ENCODE peak calls at places on chromosomes 1 and 21, in five cellular contexts. L, K, C, U and H are unnamed samples.

GRCh38 chr1:151881479-151881878 is 27.8 kb downstream of the THEM4 start:
- DNase-seq in C (no peak), U (no peak), K (no peak), L (no peak), H (no peak)

GRCh38 chr1:75672528-75673393 is 51.7 kb upstream of the ACADM start:
- DNase-seq in K (peak), U (peak), C (peak), L (peak), H (no peak)

GRCh38 chr1:151060241-151061011 is at the start of gene MLLT11:
- DNase-seq in C (peak), U (peak), L (peak), K (no peak), H (peak)

GRCh38 chr1:2003564-2004131 is at the start of gene CFAP74:
- DNase-seq in U (peak), C (peak), L (peak), K (no peak), H (peak)

GRCh38 chr21:14143999-14144398 is 66.8 kb downstream of the LIPI start:
- DNase-seq in L (no peak), C (no peak), K (no peak), U (no peak), H (no peak)

GRCh38 chr1:53500184-53501064 is 41.2 kb downstream of the DMRTB1 start:
- DNase-seq in L (no peak), U (no peak), C (peak), K (no peak), H (no peak)

GRCh38 chr21:37429356-37429755 is 62.8 kb downstream of the DYRK1A start:
- DNase-seq in K (no peak), U (peak), L (no peak), C (no peak), H (no peak)

GRCh38 chr1:1021010-1021845 is 1.3 kb downstream of the AGRN start:
- DNase-seq in L (peak), U (peak), K (no peak), C (peak), H (no peak)

GRCh38 chr1:96944743-96945142 is 223.2 kb downstream of the PTBP2 start:
- DNase-seq in K (no peak), U (no peak), C (peak), L (no peak), H (no peak)

GRCh38 chr1:3409737-3410434 is 44.6 kb upstream of the ARHGEF16 start:
- DNase-seq in L (peak), U (peak), K (no peak), C (peak), H (no peak)

GRCh38 chr1:29122662-29122986 is 1.1 kb downstream of the TMEM200B start:
- DNase-seq in U (peak), L (peak), K (peak), C (peak), H (peak)

GRCh38 chr1:121458291-121459048 is 273.7 kb downstream of the SRGAP2C start:
- DNase-seq in K (no peak), L (no peak), C (peak), U (no peak), H (no peak)

GRCh38 chr1:172320723-172321122 is 99.8 kb upstream of the C1orf105 start:
- DNase-seq in C (peak), U (no peak), L (peak), K (no peak), H (no peak)

GRCh38 chr1:40153073-40153770 is 8.0 kb upstream of the RLF start:
- DNase-seq in K (peak), U (peak), L (peak), C (peak), H (peak)

GRCh38 chr1:109468903-109469302 is 2.6 kb downstream of the SYPL2 start:
- DNase-seq in C (no peak), K (no peak), U (no peak), L (no peak), H (no peak)

GRCh38 chr1:228145498-228146425 is 4.0 kb upstream of the GJC2 start:
- DNase-seq in U (no peak), C (no peak), K (no peak), L (no peak), H (no peak)

GRCh38 chr1:22975694-22976093 is 3.0 kb upstream of the LACTBL1 start:
- DNase-seq in U (peak), C (peak), K (no peak), L (peak), H (no peak)

GRCh38 chr21:37472581-37472980 is 106.0 kb downstream of the DYRK1A start:
- DNase-seq in K (no peak), U (no peak), L (no peak), C (no peak), H (no peak)

GRCh38 chr1:91130256-91130985 is 108.6 kb upstream of the ZNF644 start:
- DNase-seq in L (no peak), C (no peak), U (no peak), K (peak), H (no peak)

GRCh38 chr21:30251781-30252180 is 31.0 kb downstream of the KRTAP24-1 start:
- DNase-seq in U (no peak), L (no peak), C (no peak), K (no peak), H (no peak)

GRCh38 chr1:34192621-34193020 is 15.9 kb downstream of the C1orf94 start:
- DNase-seq in L (no peak), U (peak), C (no peak), K (no peak), H (no peak)

GRCh38 chr1:187691439-187691838 is 862.7 kb downstream of the PLA2G4A start:
- DNase-seq in K (no peak), U (no peak), C (peak), L (peak), H (no peak)

GRCh38 chr1:156502396-156502748 is 1.8 kb upstream of the MEF2D start:
- DNase-seq in L (no peak), K (no peak), C (peak), U (no peak), H (no peak)

GRCh38 chr1:225824522-225824921 is 14.6 kb downstream of the EPHX1 start:
- DNase-seq in L (no peak), K (no peak), U (no peak), C (no peak), H (no peak)

GRCh38 chr1:168365719-168366474 is 85.2 kb downstream of the TBX19 start:
- DNase-seq in C (no peak), L (no peak), U (peak), K (no peak), H (no peak)

GRCh38 chr1:237613984-237614383 is 276.7 kb downstream of the ZP4 start:
- DNase-seq in U (no peak), K (no peak), L (no peak), C (no peak), H (no peak)

GRCh38 chr21:35398366-35398982 is 349.4 kb upstream of the RUNX1 start:
- DNase-seq in U (no peak), K (no peak), C (peak), L (peak), H (no peak)

GRCh38 chr1:29599071-29599470 is 362.7 kb downstream of the PTPRU start:
- DNase-seq in U (no peak), K (no peak), L (no peak), C (no peak), H (no peak)

GRCh38 chr1:196660912-196661311 is 9.1 kb downstream of the CFH start:
- DNase-seq in L (peak), C (peak), U (peak), K (no peak), H (peak)

GRCh38 chr1:227526524-227526923 is 36.8 kb upstream of the ZNF678 start:
- DNase-seq in U (no peak), C (no peak), K (no peak), L (no peak), H (no peak)

GRCh38 chr1:232263452-232263851 is 366.5 kb downstream of the SIPA1L2 start:
- DNase-seq in U (no peak), C (no peak), K (no peak), L (no peak), H (no peak)
- H3K23ac ChIP-seq in U (no peak), C (no peak), K (no peak), L (no peak), H (no peak)

GRCh38 chr1:31702836-31703404 is 897 bp downstream of the COL16A1 start:
- DNase-seq in L (peak), C (no peak), K (peak), U (no peak), H (no peak)
- H3K23ac ChIP-seq in L (peak), C (no peak), K (no peak), U (no peak), H (peak)

DNA sequence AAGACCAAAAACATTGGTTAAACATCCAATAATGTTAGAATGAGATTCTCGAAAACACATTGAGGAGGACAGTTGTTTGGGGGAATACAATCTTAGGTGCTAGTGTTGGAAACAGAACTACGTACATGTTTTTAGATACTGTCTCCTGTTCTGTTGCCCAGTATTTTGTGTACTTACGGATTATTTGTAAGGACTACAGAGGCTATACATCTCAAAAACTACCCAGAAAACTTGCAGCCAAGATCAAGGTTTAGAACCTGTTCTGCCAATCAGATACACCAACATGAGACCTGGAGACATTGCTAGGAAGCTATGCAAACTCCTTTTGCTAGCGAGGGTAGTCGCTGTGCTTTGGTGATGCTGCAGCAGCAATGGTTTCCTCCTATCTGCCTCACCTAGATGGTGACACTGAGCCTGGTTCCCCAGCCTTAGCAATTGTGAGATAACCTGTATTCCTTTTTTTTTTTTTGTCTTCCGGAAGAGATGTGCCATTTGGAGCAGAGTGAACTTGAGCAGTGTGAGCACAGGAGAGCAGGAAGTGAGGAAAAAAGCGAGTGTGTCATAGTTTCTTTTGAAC is 21.8 kb downstream of the YBX1 start:
- DNase-seq in U (no peak), K (no peak), L (no peak), C (no peak), H (no peak)
- H3K23ac ChIP-seq in U (no peak), K (no peak), L (no peak), C (no peak), H (no peak)

GRCh38 chr21:42179316-42179715 is 39.6 kb upstream of the ABCG1 start:
- DNase-seq in L (no peak), U (no peak), K (no peak), C (no peak), H (no peak)

GRCh38 chr21:42182713-42183371 is 36.1 kb upstream of the ABCG1 start:
- DNase-seq in K (no peak), C (no peak), L (no peak), U (no peak), H (no peak)

GRCh38 chr21:42186591-42186990 is 32.3 kb upstream of the ABCG1 start:
- DNase-seq in L (no peak), U (no peak), C (no peak), K (no peak), H (no peak)

GRCh38 chr21:42187976-42188653 is 30.8 kb upstream of the ABCG1 start:
- DNase-seq in L (no peak), U (no peak), K (no peak), C (no peak), H (no peak)

DNA sequence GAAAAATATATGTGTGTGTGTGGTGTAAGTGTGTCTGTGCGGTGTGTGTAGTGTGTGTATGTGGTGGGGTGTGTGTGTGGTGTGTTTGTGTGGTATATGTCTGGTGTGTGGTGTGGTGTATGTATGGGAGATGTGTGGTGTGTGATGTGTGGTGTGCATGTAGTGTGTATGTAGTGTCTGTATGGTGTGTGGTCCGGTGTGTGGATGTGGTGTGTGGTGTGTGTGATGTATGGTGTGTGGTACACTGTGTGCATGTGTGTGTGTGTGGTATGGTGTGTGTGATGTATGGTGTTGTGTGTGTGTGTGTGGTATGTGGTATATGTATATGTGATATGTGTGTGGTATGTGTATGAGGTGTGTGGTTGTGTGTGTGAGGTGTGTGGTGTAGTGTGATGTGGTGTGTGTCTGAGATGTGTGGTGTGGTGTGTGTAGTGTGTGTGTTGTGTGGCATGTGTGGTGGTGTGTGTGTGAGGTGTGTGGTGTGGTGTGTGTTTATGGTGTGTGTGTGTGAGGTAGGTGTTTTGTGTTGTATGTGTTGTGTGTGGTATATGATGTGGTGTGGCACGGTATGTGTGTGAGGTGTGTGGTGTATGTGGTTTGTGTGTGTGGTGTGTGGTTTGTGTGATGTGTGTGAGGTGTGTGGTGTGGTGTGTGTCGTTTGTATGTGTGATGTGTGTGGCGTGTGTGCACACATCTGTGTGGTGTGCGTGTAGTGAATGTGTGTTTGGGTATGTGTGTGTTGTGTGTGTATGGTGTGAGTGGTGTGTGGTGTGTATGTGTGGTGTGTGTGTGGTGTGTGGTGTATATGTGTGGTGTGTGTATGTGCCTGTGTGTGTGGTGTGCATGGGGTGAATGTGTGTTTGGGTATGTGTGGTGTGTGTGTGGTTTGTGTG is 35.3 kb upstream of the ABCG1 start:
- DNase-seq in K (no peak), U (no peak), L (no peak), C (no peak), H (no peak)
- H3K23ac ChIP-seq in K (peak), U (no peak), L (no peak), C (no peak), H (peak)

GRCh38 chr1:25195835-25196234 is 36.5 kb downstream of the SYF2 start:
- DNase-seq in K (no peak), L (no peak), C (no peak), U (no peak), H (no peak)

GRCh38 chr1:25194054-25194453 is 38.2 kb downstream of the SYF2 start:
- DNase-seq in K (no peak), U (no peak), C (no peak), L (no peak), H (no peak)

GRCh38 chr1:25192154-25192553 is 40.1 kb downstream of the SYF2 start:
- DNase-seq in U (no peak), L (no peak), C (no peak), K (no peak), H (no peak)

GRCh38 chr1:25194576-25195020 is 37.7 kb downstream of the SYF2 start:
- DNase-seq in C (no peak), L (no peak), U (no peak), K (peak), H (no peak)

GRCh38 chr1:25193151-25193742 is 39.1 kb downstream of the SYF2 start:
- DNase-seq in C (no peak), L (no peak), K (no peak), U (no peak), H (no peak)
- H3K23ac ChIP-seq in C (no peak), L (no peak), K (peak), U (no peak), H (no peak)